ENCODE peak calls at places on chromosomes 11 and 22, in seven cellular contexts. E, O, N, J, M, D and Q are unnamed samples.

GRCh38 chr11:64298966-64299846 is 952 bp upstream of the CATSPERZ start:
- DNase-seq in E (peak), O (no peak), N (no peak), J (no peak), M (no peak), D (no peak), Q (no peak)

GRCh38 chr22:30752771-30753170 is 58.1 kb downstream of the OSBP2 start:
- DNase-seq in E (no peak), O (no peak), N (no peak), J (no peak), M (no peak), D (no peak), Q (no peak)

GRCh38 chr11:3853935-3854659 is 1.4 kb upstream of the STIM1 start:
- DNase-seq in E (peak), O (no peak), N (peak), J (peak), M (no peak), D (no peak), Q (no peak)

GRCh38 chr11:28976801-28977145 is 868.6 kb downstream of the METTL15 start:
- DNase-seq in E (no peak), O (no peak), N (no peak), J (no peak), M (no peak), D (no peak), Q (no peak)

GRCh38 chr22:43262990-43263644 is 76.2 kb upstream of the TTLL12 start:
- DNase-seq in E (peak), O (no peak), N (peak), J (no peak), M (peak), D (no peak), Q (peak)

GRCh38 chr22:50252081-50253045 is 1.3 kb upstream of the HDAC10 start:
- DNase-seq in E (peak), O (peak), N (peak), J (no peak), M (peak), D (no peak), Q (peak)

GRCh38 chr22:37048133-37048532 is 3.4 kb upstream of the KCTD17 start:
- DNase-seq in E (no peak), O (peak), N (no peak), J (no peak), M (no peak), D (no peak), Q (no peak)

GRCh38 chr11:132036751-132037466 is 666.5 kb downstream of the NTM start:
- DNase-seq in E (no peak), O (peak), N (no peak), J (no peak), M (no peak), D (no peak), Q (no peak)

GRCh38 chr11:63017306-63017974 is 1.8 kb upstream of the SLC22A8 start:
- DNase-seq in E (peak), O (no peak), N (no peak), J (no peak), M (no peak), D (no peak), Q (no peak)

GRCh38 chr11:126968915-126969314 is 31.7 kb downstream of the KIRREL3 start:
- DNase-seq in E (no peak), O (peak), N (no peak), J (no peak), M (no peak), D (no peak), Q (no peak)

GRCh38 chr22:29606320-29606719 is 2.9 kb downstream of the NF2 start:
- DNase-seq in E (no peak), O (no peak), N (no peak), J (no peak), M (no peak), D (no peak), Q (no peak)

GRCh38 chr11:1130276-1131032 is 27.3 kb upstream of the MUC5AC start:
- DNase-seq in E (peak), O (no peak), N (peak), J (no peak), M (no peak), D (no peak), Q (peak)

GRCh38 chr11:108562746-108563581 is 30.6 kb downstream of the EXPH5 start:
- DNase-seq in E (no peak), O (no peak), N (no peak), J (no peak), M (no peak), D (no peak), Q (no peak)

GRCh38 chr22:46280999-46281623 is 13.3 kb downstream of the TTC38 start:
- DNase-seq in E (no peak), O (no peak), N (no peak), J (peak), M (no peak), D (no peak), Q (no peak)

GRCh38 chr11:63917685-63918523 is 940 bp upstream of the RCOR2 start:
- DNase-seq in E (peak), O (no peak), N (peak), J (no peak), M (no peak), D (peak), Q (no peak)

GRCh38 chr11:72745925-72746550 is 6.2 kb downstream of the ARAP1 start:
- DNase-seq in E (no peak), O (no peak), N (no peak), J (no peak), M (no peak), D (no peak), Q (no peak)

GRCh38 chr11:6755303-6755952 is 16.3 kb downstream of the OR2AG2 start:
- DNase-seq in E (peak), O (peak), N (no peak), J (no peak), M (no peak), D (peak), Q (no peak)

GRCh38 chr11:112255075-112255739 is 5.5 kb downstream of the PLET1 start:
- DNase-seq in E (no peak), O (peak), N (peak), J (no peak), M (no peak), D (no peak), Q (no peak)

GRCh38 chr22:45150139-45150538 is 13.6 kb upstream of the NUP50 start:
- DNase-seq in E (no peak), O (no peak), N (no peak), J (no peak), M (no peak), D (no peak), Q (no peak)

GRCh38 chr22:43389227-43389836 is 22.5 kb upstream of the MPPED1 start:
- DNase-seq in E (no peak), O (no peak), N (no peak), J (peak), M (no peak), D (no peak), Q (no peak)

GRCh38 chr11:72232260-72233055 is 7.9 kb downstream of the INPPL1 start:
- DNase-seq in E (no peak), O (no peak), N (peak), J (peak), M (no peak), D (no peak), Q (no peak)

GRCh38 chr22:40857309-40857851 is 432 bp downstream of the XPNPEP3 start:
- DNase-seq in E (no peak), O (no peak), N (no peak), J (no peak), M (no peak), D (no peak), Q (no peak)

GRCh38 chr22:29780781-29781676 is 13.9 kb downstream of the UQCR10 start:
- DNase-seq in E (no peak), O (peak), N (no peak), J (no peak), M (no peak), D (no peak), Q (no peak)

GRCh38 chr11:119518746-119519382 is 95.9 kb upstream of the THY1 start:
- DNase-seq in E (no peak), O (peak), N (no peak), J (no peak), M (no peak), D (no peak), Q (no peak)

GRCh38 chr11:2583605-2583958 is 116.2 kb downstream of the KCNQ1OT1 start:
- DNase-seq in E (peak), O (no peak), N (peak), J (no peak), M (no peak), D (no peak), Q (peak)

GRCh38 chr11:31797227-31798056 is 13.7 kb downstream of the PAX6 start:
- DNase-seq in E (no peak), O (no peak), N (no peak), J (no peak), M (no peak), D (no peak), Q (no peak)

GRCh38 chr11:122418032-122418431 is 237.5 kb upstream of the UBASH3B start:
- DNase-seq in E (no peak), O (no peak), N (no peak), J (no peak), M (no peak), D (no peak), Q (no peak)

GRCh38 chr11:72584293-72584921 is 89.8 kb downstream of the PDE2A start:
- DNase-seq in E (peak), O (peak), N (peak), J (peak), M (no peak), D (no peak), Q (no peak)

GRCh38 chr22:41931701-41932269 is 5.2 kb upstream of the TNFRSF13C start:
- DNase-seq in E (no peak), O (no peak), N (no peak), J (no peak), M (no peak), D (no peak), Q (no peak)

GRCh38 chr22:45882881-45883810 is 93.8 kb downstream of the WNT7B start:
- DNase-seq in E (no peak), O (no peak), N (no peak), J (peak), M (no peak), D (no peak), Q (no peak)

GRCh38 chr11:128772814-128773213 is 78.9 kb downstream of the FLI1 start:
- DNase-seq in E (peak), O (no peak), N (peak), J (no peak), M (no peak), D (no peak), Q (no peak)

GRCh38 chr11:112596324-112596723 is 335.7 kb upstream of the PLET1 start:
- DNase-seq in E (no peak), O (no peak), N (no peak), J (no peak), M (no peak), D (no peak), Q (no peak)

GRCh38 chr11:45263773-45264172 is 22.4 kb downstream of the SYT13 start:
- DNase-seq in E (no peak), O (no peak), N (no peak), J (no peak), M (no peak), D (no peak), Q (no peak)

GRCh38 chr11:45260047-45260446 is 26.1 kb downstream of the SYT13 start:
- DNase-seq in E (no peak), O (no peak), N (no peak), J (no peak), M (no peak), D (no peak), Q (no peak)

GRCh38 chr11:45262900-45263299 is 23.2 kb downstream of the SYT13 start:
- DNase-seq in E (no peak), O (no peak), N (no peak), J (no peak), M (no peak), D (no peak), Q (no peak)

GRCh38 chr11:45264839-45265515 is 21.2 kb downstream of the SYT13 start:
- DNase-seq in E (no peak), O (peak), N (no peak), J (no peak), M (no peak), D (no peak), Q (no peak)

DNA sequence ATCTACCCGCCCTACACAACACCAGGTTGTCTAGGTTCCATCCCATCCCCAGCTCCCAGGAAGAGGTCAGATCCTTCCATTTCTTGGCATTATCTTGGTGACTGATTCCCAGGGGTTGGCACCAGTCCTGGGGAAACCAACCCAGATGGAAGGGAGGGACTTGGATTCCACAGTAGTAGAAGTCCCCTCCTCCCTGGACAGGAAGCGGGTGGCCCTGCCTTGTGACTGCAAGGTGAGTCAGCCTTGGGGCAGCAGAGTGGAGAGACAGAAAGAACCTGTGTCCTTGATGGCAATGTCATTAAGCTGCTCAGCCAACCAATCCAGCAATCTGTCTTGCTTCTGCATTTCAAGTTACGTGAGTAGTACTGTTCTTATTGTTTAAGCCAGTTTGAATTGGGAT is 26.5 kb downstream of the SYT13 start:
- DNase-seq in E (peak), O (no peak), N (no peak), J (no peak), M (no peak), D (peak), Q (no peak)
- TF ChIP-seq POLR2A in E (no peak), O (no peak), N (no peak), J (no peak), M (no peak), D (no peak), Q (no peak)

GRCh38 chr11:78381867-78382266 is 35.8 kb downstream of the GAB2 start:
- DNase-seq in E (no peak), O (no peak), N (no peak), J (no peak), M (no peak), D (no peak), Q (no peak)
- TF ChIP-seq POLR2A in E (no peak), O (no peak), N (no peak), J (no peak), M (no peak), D (no peak), Q (no peak)

DNA sequence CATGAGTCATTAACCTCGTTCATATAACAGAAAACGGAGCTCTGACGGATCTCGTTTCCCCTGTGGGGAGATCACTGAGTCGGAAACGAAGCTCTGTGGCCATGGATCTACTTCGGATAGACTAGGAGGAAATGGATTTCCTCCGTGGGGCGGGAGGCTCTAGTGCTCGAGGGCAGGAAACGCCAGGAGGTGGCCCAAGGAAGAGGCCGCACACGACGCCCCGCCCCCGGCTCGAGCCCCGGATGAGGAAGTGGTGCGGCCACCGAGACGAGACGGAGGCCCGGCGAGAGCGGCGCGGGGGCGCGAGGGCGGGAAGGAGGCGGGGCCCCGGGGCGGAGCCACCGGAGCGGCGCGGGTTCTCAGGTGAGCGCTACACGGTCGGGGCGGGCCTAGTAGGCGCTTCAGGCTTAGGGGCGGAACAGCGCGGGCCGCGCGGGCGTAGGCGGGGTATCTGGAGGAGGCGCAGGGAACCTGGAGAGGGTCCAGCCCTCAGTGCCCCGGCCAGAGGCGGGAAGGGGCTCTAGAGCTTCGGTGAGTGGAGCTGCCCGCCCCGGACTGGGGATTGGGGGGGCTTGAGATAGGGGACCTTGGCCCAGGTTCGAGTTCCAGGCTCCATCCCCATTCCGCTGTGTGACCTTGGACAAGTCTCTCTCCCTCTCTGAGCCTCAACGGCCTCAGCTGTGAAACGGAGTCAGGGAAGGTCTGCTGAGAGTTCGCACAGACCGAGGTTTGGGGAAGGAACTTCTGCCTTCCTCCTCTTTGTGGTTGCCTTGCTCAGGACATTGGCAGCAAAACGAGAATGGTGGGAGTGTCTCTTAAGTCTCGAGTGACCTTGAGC is at the start of gene DEPDC5:
- DNase-seq in E (peak), O (peak), N (peak), J (peak), M (peak), D (peak), Q (peak)
- TF ChIP-seq POLR2A in E (no peak), O (peak), N (peak), J (no peak), M (peak), D (peak), Q (peak)

GRCh38 chr11:117984471-117984870 is 1.7 kb upstream of the IL10RA start:
- DNase-seq in E (no peak), O (no peak), N (peak), J (no peak), M (no peak), D (no peak), Q (no peak)

GRCh38 chr11:117989351-117990102 is 3.3 kb downstream of the IL10RA start:
- DNase-seq in E (no peak), O (no peak), N (peak), J (no peak), M (no peak), D (no peak), Q (no peak)

GRCh38 chr11:117986981-117987495 is 844 bp downstream of the IL10RA start:
- DNase-seq in E (no peak), O (no peak), N (no peak), J (no peak), M (peak), D (no peak), Q (peak)

GRCh38 chr11:117983163-117983475 is 3.1 kb upstream of the IL10RA start:
- DNase-seq in E (no peak), O (no peak), N (no peak), J (no peak), M (no peak), D (no peak), Q (no peak)

DNA sequence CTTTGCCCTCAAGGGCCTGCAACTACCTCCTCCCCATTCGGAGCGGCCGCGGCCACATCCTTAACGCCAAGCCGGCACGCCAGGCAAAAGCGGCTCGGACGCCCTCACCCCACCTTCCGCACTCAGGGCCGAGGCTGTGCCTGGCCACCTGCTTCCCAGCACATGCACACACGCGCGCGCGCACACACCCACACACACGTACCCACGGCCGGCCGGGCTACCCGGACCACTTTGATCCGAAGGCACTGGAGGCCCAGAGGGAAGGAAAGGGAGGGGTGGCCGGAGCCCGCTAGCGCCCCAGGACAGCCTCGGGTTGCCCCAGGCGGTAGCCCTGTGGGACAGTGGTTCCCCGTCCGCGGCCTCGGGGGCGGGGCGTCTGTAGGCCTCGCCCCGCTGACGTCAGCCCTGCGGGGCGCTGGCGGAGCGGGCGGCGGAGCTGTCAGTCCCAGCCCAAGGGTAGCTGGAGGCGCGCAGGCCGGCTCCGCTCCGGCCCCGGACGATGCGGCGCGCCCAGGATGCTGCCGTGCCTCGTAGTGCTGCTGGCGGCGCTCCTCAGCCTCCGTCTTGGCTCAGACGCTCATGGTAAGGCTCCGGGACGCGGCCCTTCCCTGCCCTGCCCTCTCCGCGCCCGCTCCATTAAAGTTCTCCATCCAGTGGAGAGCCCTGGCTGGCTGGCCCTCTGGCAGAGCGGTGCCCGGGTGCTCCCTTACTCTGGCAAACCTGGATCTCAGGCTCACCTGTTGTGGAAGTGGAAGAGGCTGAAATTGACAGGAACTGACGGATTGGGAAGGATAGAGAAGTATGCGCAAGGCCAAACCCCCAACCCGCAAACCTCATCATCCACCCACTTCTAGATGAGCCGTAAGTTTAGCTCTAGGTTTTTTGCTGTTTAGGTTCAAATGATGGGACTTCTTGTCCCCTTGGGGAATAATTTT is at the start of gene IL10RA:
- DNase-seq in E (peak), O (peak), N (peak), J (peak), M (peak), D (peak), Q (peak)
- TF ChIP-seq POLR2A in E (no peak), O (no peak), N (no peak), J (peak), M (peak), D (no peak), Q (peak)

GRCh38 chr22:38316340-38317236 is 645 bp downstream of the CSNK1E start:
- DNase-seq in E (peak), O (peak), N (no peak), J (no peak), M (peak), D (no peak), Q (peak)
- TF ChIP-seq POLR2A in E (no peak), O (peak), N (peak), J (no peak), M (no peak), D (no peak), Q (peak)

GRCh38 chr11:57310091-57310490 is 14.7 kb downstream of the TNKS1BP1 start:
- DNase-seq in E (no peak), O (no peak), N (no peak), J (peak), M (no peak), D (no peak), Q (no peak)

GRCh38 chr11:57313071-57313787 is 11.5 kb downstream of the TNKS1BP1 start:
- DNase-seq in E (peak), O (no peak), N (no peak), J (no peak), M (no peak), D (no peak), Q (no peak)

GRCh38 chr11:57312511-57313021 is 12.2 kb downstream of the TNKS1BP1 start:
- DNase-seq in E (peak), O (no peak), N (no peak), J (no peak), M (no peak), D (no peak), Q (no peak)

GRCh38 chr11:57310630-57311086 is 14.1 kb downstream of the TNKS1BP1 start:
- DNase-seq in E (no peak), O (peak), N (peak), J (peak), M (no peak), D (no peak), Q (no peak)

GRCh38 chr11:57311109-57311936 is 13.4 kb downstream of the TNKS1BP1 start:
- DNase-seq in E (peak), O (peak), N (peak), J (peak), M (peak), D (peak), Q (peak)
- TF ChIP-seq POLR2A in E (no peak), O (peak), N (peak), J (no peak), M (no peak), D (no peak), Q (no peak)

GRCh38 chr11:93013646-93014045 is 44.2 kb downstream of the MTNR1B start:
- DNase-seq in E (no peak), O (peak), N (no peak), J (no peak), M (no peak), D (no peak), Q (no peak)
- TF ChIP-seq POLR2A in E (no peak), O (no peak), N (no peak), J (no peak), M (no peak), D (no peak), Q (no peak)

GRCh38 chr22:19717691-19718254 is 3.5 kb downstream of the SEPTIN5 start:
- DNase-seq in E (peak), O (peak), N (peak), J (no peak), M (peak), D (no peak), Q (peak)
- TF ChIP-seq POLR2A in E (no peak), O (no peak), N (no peak), J (no peak), M (no peak), D (no peak), Q (no peak)